ENCODE peak calls at places on chromosomes 16 and 17, in six cellular contexts. Y is fibroblast of lung; M is effector memory CD4-positive, alpha-beta T cell; L is fibroblast of pulmonary artery; U is Karpas-422; V is dermis blood vessel endothelial cell. K is an unnamed sample.
A peak's percentile ranks its signal among the peaks of the same experiment; 100 is the strongest.

GRCh38 chr17:77786740-77787505 is 171.6 kb upstream of the TNRC6C start:
- DNase-seq in Y (no peak), M (no peak), L (no peak), V (no peak), U (no peak), K (no peak)

GRCh38 chr17:14826361-14826760 is 438.8 kb downstream of the PMP22 start:
- DNase-seq in M (no peak), V (no peak), L (no peak), Y (no peak), U (no peak), K (no peak)

GRCh38 chr16:83443972-83444371 is 363.8 kb upstream of the HSBP1 start:
- DNase-seq in L (no peak), V (no peak), U (no peak), Y (no peak), M (no peak), K (no peak)

GRCh38 chr17:40168262-40168832 is 8.9 kb upstream of the RAPGEFL1 start:
- DNase-seq in L (peak; percentile 87), M (peak; percentile 17), Y (peak; percentile 75), U (peak; percentile 83), V (peak; percentile 80), K (peak; percentile 27)

GRCh38 chr17:38705803-38706624 is 941 bp downstream of the MLLT6 start:
- DNase-seq in Y (no peak), M (peak; percentile 14), L (peak; percentile 38), U (peak; percentile 66), V (peak; percentile 42), K (no peak)

GRCh38 chr17:55450232-55450631 is 28.6 kb upstream of the MMD start:
- DNase-seq in M (no peak), V (no peak), Y (no peak), L (no peak), U (no peak), K (no peak)

GRCh38 chr16:50688867-50689266 is 4.5 kb upstream of the NOD2 start:
- DNase-seq in L (no peak), U (no peak), M (no peak), Y (no peak), V (no peak), K (no peak)

GRCh38 chr17:47257651-47258339 is 4.2 kb downstream of the ITGB3 start:
- DNase-seq in L (peak; percentile 62), Y (peak; percentile 66), V (peak; percentile 58), M (no peak), U (no peak), K (no peak)

GRCh38 chr16:1333149-1333812 is at the start of gene BAIAP3:
- DNase-seq in U (no peak), V (peak; percentile 53), Y (no peak), M (peak; percentile 44), L (peak; percentile 35), K (peak; percentile 42)

K was measured in effector memory CD8-positive, alpha-beta T cell.